ENCODE peak calls at places on chromosomes 12 and 14, in four cellular contexts. V is astrocyte, H is cardiac muscle cell, G is A673. E is an unnamed sample.

GRCh38 chr12:1499351-1499750 is 95.0 kb downstream of the FBXL14 start:
- DNase-seq in V (peak), G (no peak), H (no peak), E (no peak)

GRCh38 chr14:91269076-91269991 is 24.8 kb upstream of the GPR68 start:
- DNase-seq in H (no peak), G (no peak), V (no peak), E (no peak)

GRCh38 chr12:97960741-97961608 is 498.4 kb downstream of the RMST start:
- DNase-seq in V (peak), G (peak), H (peak), E (no peak)

GRCh38 chr14:21866479-21866878 is 192.9 kb upstream of the OR4E1 start:
- DNase-seq in G (no peak), V (no peak), H (no peak), E (no peak)

GRCh38 chr14:100486025-100486828 is 101.0 kb downstream of the BEGAIN start:
- DNase-seq in H (peak), G (peak), V (peak), E (no peak)

GRCh38 chr14:99484106-99484505 is 2.9 kb downstream of the CCNK start:
- DNase-seq in G (no peak), H (no peak), V (no peak), E (no peak)

GRCh38 chr12:91327889-91328288 is 145.3 kb upstream of the DCN start:
- DNase-seq in H (no peak), V (peak), G (no peak), E (no peak)

GRCh38 chr12:48029401-48029770 is 25.1 kb upstream of the COL2A1 start:
- DNase-seq in G (no peak), H (no peak), V (no peak), E (no peak)

GRCh38 chr12:1534708-1535107 is 59.7 kb downstream of the FBXL14 start:
- DNase-seq in V (no peak), H (no peak), G (no peak), E (no peak)

GRCh38 chr12:95874452-95874851 is 15.7 kb downstream of the SNRPF start:
- DNase-seq in G (no peak), H (no peak), V (no peak), E (no peak)

GRCh38 chr12:132881853-132882252 is 5.6 kb downstream of the CHFR start:
- DNase-seq in G (no peak), V (peak), H (no peak), E (no peak)

GRCh38 chr12:42076976-42077375 is 67.7 kb downstream of the GXYLT1 start:
- DNase-seq in G (no peak), V (no peak), H (no peak), E (no peak)

GRCh38 chr12:2376855-2377657 is 324.3 kb downstream of the CACNA1C start:
- DNase-seq in H (no peak), G (peak), V (no peak), E (no peak)

GRCh38 chr12:57031228-57031670 is 14.9 kb upstream of the TAC3 start:
- DNase-seq in G (peak), H (peak), V (no peak), E (no peak)

GRCh38 chr14:57390806-57391562 is 598 bp downstream of the NAA30 start:
- DNase-seq in H (peak), V (peak), G (peak), E (peak)

GRCh38 chr12:54684636-54685630 is 36.8 kb upstream of the DCD start:
- DNase-seq in V (no peak), H (no peak), G (no peak), E (no peak)

GRCh38 chr12:110957652-110958051 is 37.3 kb upstream of the MYL2 start:
- DNase-seq in V (no peak), H (no peak), G (no peak), E (no peak)

GRCh38 chr12:113086249-113087164 is 30.0 kb downstream of the DTX1 start:
- DNase-seq in H (no peak), G (no peak), V (no peak), E (no peak)

GRCh38 chr14:95577067-95577800 is 42.4 kb downstream of the GLRX5 start:
- DNase-seq in V (no peak), H (no peak), G (no peak), E (no peak)

GRCh38 chr12:19045421-19045820 is 84.1 kb upstream of the PLEKHA5 start:
- DNase-seq in H (no peak), G (no peak), V (peak), E (no peak)

GRCh38 chr14:70995671-70996070 is 88.4 kb downstream of the PCNX1 start:
- DNase-seq in H (no peak), V (no peak), G (no peak), E (no peak)

GRCh38 chr14:95523051-95523817 is 6.8 kb upstream of the SYNE3 start:
- DNase-seq in V (no peak), G (no peak), H (no peak), E (no peak)

GRCh38 chr12:13900718-13901117 is 80.7 kb downstream of the GRIN2B start:
- DNase-seq in G (no peak), H (no peak), V (no peak), E (no peak)

GRCh38 chr14:65251213-65251612 is 148.9 kb upstream of the MAX start:
- DNase-seq in V (peak), G (no peak), H (no peak), E (no peak)

GRCh38 chr12:131456301-131457027 is 254.4 kb upstream of the SFSWAP start:
- DNase-seq in H (no peak), G (no peak), V (no peak), E (no peak)

GRCh38 chr14:22472935-22473854 is 115.8 kb downstream of the DAD1 start:
- DNase-seq in V (no peak), H (peak), G (peak), E (no peak)

GRCh38 chr12:9361879-9362326 is 153.7 kb upstream of the PZP start:
- DNase-seq in G (no peak), V (no peak), H (no peak), E (no peak)

GRCh38 chr12:129440278-129440677 is 463.5 kb downstream of the TMEM132D start:
- DNase-seq in V (no peak), H (no peak), G (no peak), E (no peak)

GRCh38 chr14:48052973-48053372 is 377.6 kb upstream of the MDGA2 start:
- DNase-seq in V (no peak), H (no peak), G (no peak), E (no peak)

GRCh38 chr14:29465095-29465494 is 462.6 kb downstream of the PRKD1 start:
- DNase-seq in H (no peak), V (peak), G (no peak), E (no peak)

GRCh38 chr14:94180655-94181271 is 6.6 kb downstream of the PPP4R4 start:
- DNase-seq in V (peak), G (peak), H (peak), E (no peak)

GRCh38 chr12:30420561-30420960 is 275.1 kb downstream of the IPO8 start:
- DNase-seq in H (no peak), V (peak), G (no peak), E (no peak)

DNA sequence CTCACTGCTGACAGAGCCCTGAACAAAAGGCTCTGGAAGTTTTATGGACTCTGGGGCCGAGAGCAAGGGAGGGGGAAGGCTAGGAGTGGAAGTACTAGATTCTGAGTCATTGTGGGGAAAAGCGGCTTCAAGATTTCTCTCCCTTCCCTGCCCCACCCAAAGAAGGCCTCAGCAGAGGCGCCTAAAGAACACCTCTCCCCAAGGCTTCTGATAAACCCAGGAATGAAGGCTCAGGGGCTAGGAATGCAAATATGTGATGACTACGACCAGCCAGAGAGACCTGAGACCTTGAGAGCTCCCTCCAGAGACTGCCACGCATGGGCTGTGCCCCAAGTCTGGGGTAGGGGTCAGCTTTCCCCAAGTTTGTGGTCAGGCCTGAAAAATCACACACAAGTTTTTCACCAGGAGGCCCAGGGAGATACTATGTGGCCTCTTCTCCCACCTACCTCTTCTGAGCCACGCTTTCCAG is 130.7 kb upstream of the HIF1A start:
- DNase-seq in G (no peak), V (peak), H (no peak), E (no peak)
- H3K27ac ChIP-seq in G (no peak), V (peak), H (peak), E (peak)

GRCh38 chr12:59173696-59174095 is 253.4 kb upstream of the LRIG3 start:
- DNase-seq in H (peak), V (no peak), G (peak), E (no peak)
- TF ChIP-seq CTCF in H (peak), V (no peak), G (no peak), E (no peak)

DNA sequence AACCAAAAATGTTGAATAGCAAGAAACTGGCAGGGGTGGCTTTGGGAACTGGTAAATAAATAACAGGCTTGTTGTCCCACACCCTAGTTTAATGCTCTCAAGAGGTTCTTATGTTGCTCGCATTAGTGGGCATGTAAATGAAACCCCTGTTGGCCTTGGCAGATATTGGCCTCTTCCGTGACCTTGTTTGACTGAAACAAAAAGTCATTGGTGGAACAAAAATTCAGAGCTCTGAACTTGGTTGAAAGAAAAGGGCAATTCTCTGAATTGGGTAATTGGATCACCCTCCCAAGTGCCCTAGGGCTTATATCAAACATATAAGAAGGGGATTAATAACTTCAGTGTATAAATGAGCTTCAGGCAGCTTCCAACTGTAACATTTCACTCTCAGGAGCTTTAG is 426.2 kb downstream of the ZFP36L1 start:
- DNase-seq in V (no peak), H (no peak), G (no peak), E (no peak)
- H3K27ac ChIP-seq in V (no peak), H (no peak), G (no peak), E (peak)

GRCh38 chr14:35826218-35826951 is at the start of gene BRMS1L:
- DNase-seq in H (peak), G (peak), V (peak), E (peak)
- TF ChIP-seq CTCF in H (no peak), G (no peak), V (no peak), E (no peak)

DNA sequence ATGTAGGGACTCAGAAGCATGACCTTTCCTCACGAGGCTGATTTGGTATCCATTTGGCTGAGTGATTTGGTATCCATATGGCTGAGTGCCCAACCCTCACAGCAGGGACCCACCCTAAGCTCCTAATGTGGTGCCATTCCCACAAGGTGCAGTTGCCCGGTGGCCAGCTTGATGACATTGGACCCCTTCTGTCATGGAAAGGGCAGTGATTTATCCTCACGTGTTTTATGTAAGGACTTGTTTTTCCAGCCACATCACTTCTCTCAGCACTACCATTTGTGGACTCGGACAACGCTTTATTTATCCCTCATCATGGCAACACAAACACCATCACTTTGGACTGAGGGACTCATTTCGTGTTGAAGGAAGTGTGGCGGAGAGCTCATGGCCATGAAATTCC is 8.5 kb upstream of the CDC42BPB start:
- DNase-seq in G (no peak), H (no peak), V (no peak), E (no peak)
- H3K27ac ChIP-seq in G (no peak), H (no peak), V (no peak), E (no peak)

GRCh38 chr12:88428350-88428749 is 151.9 kb downstream of the KITLG start:
- DNase-seq in G (no peak), V (no peak), H (no peak), E (no peak)

GRCh38 chr12:88432536-88433462 is 147.5 kb downstream of the KITLG start:
- DNase-seq in G (no peak), V (no peak), H (no peak), E (no peak)

GRCh38 chr12:88431245-88431644 is 149.0 kb downstream of the KITLG start:
- DNase-seq in G (no peak), H (no peak), V (no peak), E (no peak)
- TF ChIP-seq CTCF in G (no peak), H (no peak), V (no peak), E (no peak)